ENCODE peak calls at places on chromosomes 1 and 21, in four cellular contexts. Q is heart left ventricle, O is body of pancreas, C is gastrocnemius medialis. F is an unnamed sample.

GRCh38 chr1:192807221-192807967 is 1.4 kb upstream of the RGS2 start:
- DNase-seq in O (peak; percentile 20), C (no peak), Q (no peak), F (no peak)

GRCh38 chr1:168613689-168614655 is 37.6 kb downstream of the XCL1 start:
- DNase-seq in Q (peak; percentile 66), O (no peak), C (peak; percentile 88), F (no peak)

GRCh38 chr1:230800891-230801290 is 53.7 kb downstream of the CAPN9 start:
- DNase-seq in C (no peak), O (no peak), Q (no peak), F (no peak)

GRCh38 chr1:183105449-183105848 is 80.6 kb upstream of the LAMC2 start:
- DNase-seq in O (no peak), Q (no peak), C (no peak), F (no peak)

GRCh38 chr1:83857108-83857507 is 141.8 kb downstream of the TTLL7 start:
- DNase-seq in C (no peak), O (no peak), Q (no peak), F (no peak)

GRCh38 chr1:71521655-71522264 is 440.9 kb upstream of the ZRANB2 start:
- DNase-seq in O (peak; percentile 54), C (no peak), Q (peak; percentile 11), F (no peak)

GRCh38 chr1:206556047-206556747 is 48.9 kb downstream of the RASSF5 start:
- DNase-seq in O (no peak), Q (no peak), C (no peak), F (no peak)

GRCh38 chr21:45516671-45517151 is 25.5 kb downstream of the SLC19A1 start:
- DNase-seq in O (no peak), Q (no peak), C (no peak), F (no peak)

GRCh38 chr1:10217748-10218441 is 7.5 kb downstream of the KIF1B start:
- DNase-seq in Q (no peak), C (peak; percentile 16), O (no peak), F (no peak)

GRCh38 chr1:212568978-212569537 is 39.5 kb upstream of the ATF3 start:
- DNase-seq in Q (no peak), O (no peak), C (no peak), F (no peak)

GRCh38 chr1:212565571-212566305 is 42.8 kb upstream of the ATF3 start:
- DNase-seq in C (no peak), Q (no peak), O (no peak), F (no peak)

GRCh38 chr1:212565079-212565478 is 43.5 kb upstream of the ATF3 start:
- DNase-seq in C (no peak), Q (no peak), O (no peak), F (no peak)

GRCh38 chr1:212567676-212568075 is 40.9 kb upstream of the ATF3 start:
- DNase-seq in C (no peak), Q (no peak), O (no peak), F (no peak)

DNA sequence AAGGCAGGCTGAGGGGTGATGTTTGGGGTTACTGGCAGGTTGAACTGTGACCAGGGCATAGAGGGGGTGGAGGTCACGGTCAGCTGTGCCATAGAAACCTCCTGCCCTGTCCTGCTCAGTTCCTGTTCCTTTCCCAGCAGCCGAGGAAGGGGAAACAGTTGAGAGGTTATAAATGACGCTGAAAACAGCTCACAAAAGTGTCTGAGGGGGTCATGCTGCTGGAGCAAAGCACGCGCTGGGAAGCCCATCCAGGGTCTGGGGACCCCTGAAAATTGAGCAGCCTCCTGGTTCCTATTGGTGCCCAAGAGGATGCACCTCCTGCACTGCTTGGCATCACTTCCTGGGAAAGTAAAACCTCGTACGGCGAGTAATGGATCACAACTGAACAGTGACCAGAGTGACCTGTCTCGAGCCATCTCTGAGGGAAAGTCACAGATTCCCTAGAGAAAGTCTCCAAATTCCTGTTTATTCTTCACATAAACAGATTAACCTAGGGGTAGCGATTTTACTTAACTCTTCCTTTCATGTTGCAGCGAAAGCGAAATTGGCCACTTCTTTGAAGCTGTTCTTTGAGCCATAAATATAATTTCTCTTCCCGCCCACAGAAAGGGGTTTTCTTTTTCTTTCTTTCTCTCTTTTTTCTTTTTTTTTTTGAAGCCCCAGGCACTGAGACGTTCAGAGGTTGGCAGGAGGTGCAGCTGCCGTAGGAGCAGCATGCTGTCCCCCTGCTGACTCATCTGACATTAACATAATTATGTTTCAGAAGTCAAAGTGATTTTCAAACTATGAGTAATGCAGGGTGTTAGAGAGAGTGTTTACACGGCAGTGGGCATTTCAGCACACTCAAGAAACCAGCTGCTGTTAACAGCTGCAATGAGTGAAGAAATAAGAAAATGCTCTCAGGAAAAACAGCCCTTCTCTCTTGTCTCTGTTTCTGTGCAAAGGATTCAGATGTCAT is 41.8 kb upstream of the ATF3 start:
- DNase-seq in Q (peak; percentile 41), C (no peak), O (peak; percentile 61), F (peak; percentile 36)
- TF ChIP-seq POLR2A in Q (no peak), C (peak; percentile 34), O (peak; percentile 65), F (no peak)

DNA sequence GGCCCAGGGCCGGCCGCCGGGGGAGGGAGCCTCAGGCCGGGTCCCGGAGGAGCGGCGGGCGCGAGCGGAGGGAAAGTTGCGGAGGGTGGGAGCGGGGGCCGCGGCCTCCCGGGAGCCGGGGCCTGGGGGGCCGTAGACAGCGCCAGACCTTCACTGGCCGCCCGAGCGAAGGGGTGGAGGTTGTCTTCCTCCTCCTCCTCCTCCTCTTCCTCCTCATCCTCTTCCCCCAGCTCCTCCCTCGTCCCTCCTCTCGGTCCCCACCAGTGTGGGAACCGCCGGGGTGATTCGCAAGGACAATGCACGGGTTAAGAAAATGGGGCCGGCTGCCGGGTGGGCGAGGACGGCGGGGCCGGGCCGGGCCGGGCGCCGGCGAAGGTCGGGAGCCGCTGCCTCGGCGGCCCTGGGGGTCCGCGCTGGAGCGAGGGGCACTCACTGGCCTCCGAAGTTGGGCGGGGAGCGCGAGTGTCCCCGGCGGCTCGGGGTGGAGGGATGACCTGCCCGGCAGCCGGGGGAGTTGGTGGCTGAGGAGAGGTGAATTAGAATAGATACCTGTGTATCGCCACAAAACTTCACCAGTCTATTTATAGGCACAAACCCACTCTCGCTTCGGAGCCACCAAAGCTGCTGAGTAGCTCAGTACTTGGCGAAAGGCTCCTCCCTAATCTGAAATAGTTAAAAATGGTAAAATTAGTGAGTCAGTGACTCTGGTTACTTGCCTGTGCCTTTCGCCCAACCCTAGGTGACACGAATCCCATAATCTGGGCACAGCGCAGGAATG is 1.4 kb downstream of the DYRK1A start:
- DNase-seq in C (peak; percentile 45), Q (peak; percentile 75), O (peak; percentile 33), F (peak; percentile 89)
- TF ChIP-seq POLR2A in C (peak; percentile 44), Q (no peak), O (peak; percentile 22), F (no peak)

GRCh38 chr1:212558665-212559480 is 49.7 kb upstream of the ATF3 start:
- DNase-seq in C (peak; percentile 92), O (peak; percentile 96), Q (peak; percentile 93), F (peak; percentile 92)
- TF ChIP-seq POLR2A in C (peak; percentile 80), O (peak; percentile 83), Q (no peak), F (peak; percentile 92)

DNA sequence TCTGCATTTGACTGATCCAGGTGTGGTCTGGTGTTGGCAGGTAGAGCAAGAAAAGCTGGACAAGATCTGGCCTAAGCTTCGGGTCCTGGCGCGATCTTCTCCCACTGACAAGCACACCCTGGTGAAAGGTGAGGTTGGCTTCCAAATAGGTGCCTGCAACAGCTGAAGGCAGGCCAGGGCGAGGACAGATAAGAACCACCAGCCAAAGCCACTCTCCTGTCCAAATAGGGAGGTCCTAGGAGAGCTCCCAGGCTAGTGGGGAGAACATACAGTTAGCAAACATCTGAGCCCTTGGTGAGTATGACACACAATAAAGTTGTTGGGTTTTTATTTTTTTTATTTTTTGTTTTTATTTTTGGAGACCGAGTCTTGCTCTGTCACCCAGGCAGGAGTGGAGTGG is 51.9 kb upstream of the LAX1 start:
- DNase-seq in C (no peak), O (no peak), Q (no peak), F (no peak)
- TF ChIP-seq POLR2A in C (no peak), O (no peak), Q (no peak), F (no peak)

F was measured in lower leg skin.